ENCODE peak calls at places on chromosomes 13 and 19, in four cellular contexts. V is PC-9, W is fibroblast of the conjunctiva, X is type B pancreatic cell. D is an unnamed sample.

GRCh38 chr19:49362926-49363264 is 679 bp upstream of the TEAD2 start:
- DNase-seq in V (no peak), W (no peak), X (no peak), D (no peak)

GRCh38 chr19:37251308-37252229 is 33.6 kb downstream of the ZNF383 start:
- DNase-seq in V (peak), W (peak), X (no peak), D (no peak)

GRCh38 chr13:106696140-106696539 is 128.2 kb upstream of the ARGLU1 start:
- DNase-seq in V (no peak), W (no peak), X (no peak), D (no peak)

GRCh38 chr19:16330368-16330801 is 5.8 kb downstream of the KLF2 start:
- DNase-seq in V (peak), W (no peak), X (no peak), D (no peak)

GRCh38 chr19:17560205-17560595 is 4.8 kb downstream of the COLGALT1 start:
- DNase-seq in V (peak), W (peak), X (no peak), D (no peak)

GRCh38 chr19:50377051-50377441 is 789 bp downstream of the NR1H2 start:
- DNase-seq in V (no peak), W (no peak), X (no peak), D (no peak)

GRCh38 chr19:41399525-41399924 is 1.9 kb downstream of the BCKDHA start:
- DNase-seq in V (no peak), W (no peak), X (no peak), D (no peak)

GRCh38 chr19:48819366-48819816 is 8.6 kb upstream of the BCAT2 start:
- DNase-seq in V (peak), W (peak), X (no peak), D (no peak)

GRCh38 chr13:31761951-31762350 is 22.6 kb downstream of the RXFP2 start:
- DNase-seq in V (no peak), W (no peak), X (no peak), D (no peak)

GRCh38 chr13:26458196-26458734 is 99.2 kb upstream of the WASF3 start:
- DNase-seq in V (no peak), W (no peak), X (no peak), D (peak)

GRCh38 chr13:47281981-47282380 is 385.1 kb upstream of the HTR2A start:
- DNase-seq in V (no peak), W (no peak), X (no peak), D (no peak)

GRCh38 chr13:100269837-100270236 is 180.9 kb downstream of the PCCA start:
- DNase-seq in V (no peak), W (peak), X (no peak), D (no peak)

GRCh38 chr19:18023596-18024212 is 15.7 kb downstream of the ARRDC2 start:
- DNase-seq in V (no peak), W (no peak), X (no peak), D (no peak)